ENCODE peak calls at places on chromosomes 3 and 15, in nine cellular contexts. O is cardiac muscle cell, M is thoracic aorta, N is pancreas, C is H1, X is Panc1, J is stomach, T is left ventricle myocardium inferior, S is hepatocyte. R is an unnamed sample.
A peak's percentile ranks its signal among the peaks of the same experiment; 100 is the strongest.

GRCh38 chr15:63509056-63509696 is 4.8 kb downstream of the USP3 start:
- DNase-seq in O (no peak), C (no peak), T (no peak), S (no peak), M (no peak), J (no peak), X (no peak), N (no peak), R (no peak)

GRCh38 chr3:194283218-194284006 is 67.7 kb downstream of the CPN2 start:
- DNase-seq in S (no peak), M (no peak), O (no peak), J (no peak), X (no peak), C (no peak), T (no peak), N (no peak), R (no peak)

GRCh38 chr15:86690566-86690965 is 610.9 kb downstream of the AGBL1 start:
- DNase-seq in M (no peak), C (no peak), T (no peak), J (no peak), S (peak; percentile 32), O (no peak), N (no peak), X (no peak), R (no peak)

GRCh38 chr15:69031013-69032001 is 16.8 kb downstream of the NOX5 start:
- DNase-seq in T (peak; percentile 24), X (no peak), S (peak; percentile 76), O (peak; percentile 59), N (no peak), J (peak; percentile 41), M (no peak), C (peak; percentile 81), R (peak; percentile 44)

GRCh38 chr15:45572627-45573026 is 14.6 kb upstream of the BLOC1S6 start:
- DNase-seq in X (no peak), M (no peak), O (no peak), S (no peak), T (no peak), J (no peak), N (no peak), C (no peak), R (no peak)

GRCh38 chr3:67683522-67683921 is 29.1 kb upstream of the SUCLG2 start:
- DNase-seq in S (no peak), T (no peak), O (no peak), J (no peak), N (no peak), M (no peak), X (no peak), C (no peak), R (no peak)

GRCh38 chr3:185935465-185936263 is 2.1 kb downstream of the TRA2B start:
- DNase-seq in N (no peak), S (no peak), C (no peak), X (no peak), J (no peak), O (no peak), M (no peak), T (no peak), R (no peak)

GRCh38 chr3:170483485-170484262 is 65.0 kb downstream of the CLDN11 start:
- DNase-seq in X (no peak), J (no peak), O (no peak), C (peak; percentile 55), N (no peak), S (no peak), M (no peak), T (no peak), R (no peak)

GRCh38 chr15:57070674-57071073 is 152.2 kb downstream of the TCF12 start:
- DNase-seq in O (no peak), C (no peak), T (no peak), J (no peak), X (no peak), M (no peak), S (no peak), N (no peak), R (no peak)

GRCh38 chr3:184748219-184749135 is 36.6 kb upstream of the MAGEF1 start:
- DNase-seq in M (no peak), C (no peak), N (no peak), J (peak; percentile 46), X (peak; percentile 8), T (no peak), S (peak; percentile 70), O (no peak), R (no peak)

GRCh38 chr3:111712294-111713180 is 117.4 kb upstream of the ZBED2 start:
- DNase-seq in X (no peak), C (no peak), O (no peak), J (no peak), M (no peak), S (no peak), T (no peak), N (no peak), R (no peak)

GRCh38 chr3:32147935-32148334 is 41.5 kb downstream of the GPD1L start:
- DNase-seq in N (no peak), S (no peak), C (no peak), O (no peak), J (no peak), T (no peak), M (no peak), X (no peak), R (no peak)

GRCh38 chr3:32238816-32239637 is 547 bp downstream of the CMTM8 start:
- DNase-seq in M (no peak), S (peak; percentile 31), O (peak; percentile 41), C (no peak), J (peak; percentile 34), T (peak; percentile 43), X (no peak), N (peak; percentile 77), R (peak; percentile 34)

GRCh38 chr3:185060655-185061054 is 92.2 kb downstream of the C3orf70 start:
- DNase-seq in J (no peak), M (no peak), T (no peak), C (no peak), N (no peak), X (no peak), O (no peak), S (no peak), R (no peak)

GRCh38 chr3:32334675-32335074 is 57.0 kb upstream of the CMTM7 start:
- DNase-seq in M (no peak), N (no peak), T (no peak), J (no peak), S (no peak), C (peak; percentile 70), X (no peak), O (no peak), R (no peak)

GRCh38 chr3:115363071-115363470 is 216.0 kb upstream of the ZBTB20 start:
- DNase-seq in N (no peak), X (no peak), J (no peak), S (no peak), O (no peak), M (no peak), C (no peak), T (no peak), R (no peak)

GRCh38 chr3:135784557-135784956 is 181.0 kb upstream of the PPP2R3A start:
- DNase-seq in S (no peak), T (no peak), M (no peak), N (no peak), O (no peak), J (no peak), X (no peak), C (no peak), R (no peak)

GRCh38 chr15:40306908-40307307 is 827 bp downstream of the PLCB2 start:
- DNase-seq in N (peak; percentile 41), X (no peak), M (no peak), J (no peak), O (no peak), S (no peak), T (no peak), C (no peak), R (no peak)

GRCh38 chr3:52216585-52217408 is 8.6 kb downstream of the TLR9 start:
- DNase-seq in C (no peak), X (peak; percentile 59), O (peak; percentile 84), M (no peak), N (peak; percentile 94), T (peak; percentile 65), J (peak; percentile 97), S (peak; percentile 61), R (peak; percentile 84)

GRCh38 chr3:150806436-150806835 is 43.5 kb upstream of the SIAH2 start:
- DNase-seq in O (no peak), X (no peak), N (no peak), M (no peak), C (no peak), S (no peak), J (no peak), T (no peak), R (no peak)

GRCh38 chr3:13032206-13032605 is 41.0 kb downstream of the IQSEC1 start:
- DNase-seq in O (no peak), N (peak; percentile 41), J (no peak), M (no peak), S (no peak), C (no peak), X (no peak), T (no peak), R (no peak)

GRCh38 chr3:63494646-63495045 is 157.8 kb upstream of the SNTN start:
- DNase-seq in C (no peak), N (no peak), J (no peak), M (no peak), S (no peak), O (no peak), X (no peak), T (no peak), R (no peak)

GRCh38 chr15:85702321-85703230 is 92.1 kb downstream of the KLHL25 start:
- DNase-seq in N (no peak), M (no peak), T (no peak), O (peak; percentile 89), J (no peak), S (no peak), C (no peak), X (no peak), R (no peak)

GRCh38 chr3:8506611-8507061 is 5.0 kb downstream of the LMCD1 start:
- DNase-seq in S (no peak), J (no peak), N (no peak), O (no peak), C (no peak), T (no peak), X (no peak), M (no peak), R (peak; percentile 14)
- H3K4me1 ChIP-seq in S (peaks cover 40% of the 10 kb centered on the region), J (peaks cover 38% of the 10 kb centered on the region), N (peaks cover 52% of the 10 kb centered on the region), O (peaks cover 16% of the 10 kb centered on the region), C (peaks cover 9% of the 10 kb centered on the region), T (peaks cover 87% of the 10 kb centered on the region), X (peaks cover 60% of the 10 kb centered on the region), M (peaks cover 62% of the 10 kb centered on the region), R (peaks cover 31% of the 10 kb centered on the region)

GRCh38 chr3:97764186-97765055 is at the start of gene ARL6:
- DNase-seq in N (peak; percentile 92), S (peak; percentile 92), X (peak; percentile 78), T (peak; percentile 82), C (peak; percentile 86), J (peak; percentile 80), O (peak; percentile 88), M (peak; percentile 34), R (peak; percentile 82)
- TF ChIP-seq CTCF in N (no peak), S (peak; percentile 25), X (peak; percentile 34), T (no peak), C (no peak), J (no peak), O (peak; percentile 4), M (no peak), R (no peak)

GRCh38 chr3:129180461-129180860 is 3.2 kb downstream of the CNBP start:
- DNase-seq in O (peak; percentile 19), S (no peak), J (no peak), X (no peak), N (no peak), T (no peak), C (no peak), M (no peak), R (no peak)
- H3K4me1 ChIP-seq in O (peaks cover 17% of the 10 kb centered on the region), S (peaks cover 33% of the 10 kb centered on the region), J (peaks cover 69% of the 10 kb centered on the region), X (peaks cover 27% of the 10 kb centered on the region), N (peaks cover 60% of the 10 kb centered on the region), T (peaks cover 97% of the 10 kb centered on the region), C (peaks cover 4% of the 10 kb centered on the region), M (peaks cover 72% of the 10 kb centered on the region), R (peaks cover 63% of the 10 kb centered on the region)

GRCh38 chr3:35659808-35660207 is 20.5 kb downstream of the ARPP21 start:
- DNase-seq in S (peak; percentile 56), C (no peak), N (no peak), T (no peak), O (no peak), J (no peak), M (no peak), X (no peak), R (peak; percentile 20)
- TF ChIP-seq CTCF in S (peak; percentile 44), C (peak; percentile 32), N (no peak), T (peak; percentile 22), O (no peak), J (no peak), M (no peak), X (peak; percentile 23), R (no peak)